ENCODE peak calls at places on chromosomes 12 and 14, in five cellular contexts. D is astrocyte, B is IMR-90, A is neural progenitor cell, L is fibroblast of lung. P is an unnamed sample.
A peak's percentile ranks its signal among the peaks of the same experiment; 100 is the strongest.

GRCh38 chr14:93799617-93800016 is 11.3 kb upstream of the PRIMA1 start:
- DNase-seq in L (no peak), A (no peak), B (no peak), D (no peak), P (no peak)

GRCh38 chr12:8773456-8773855 is 49.0 kb upstream of the A2ML1 start:
- DNase-seq in D (no peak), L (no peak), B (no peak), A (no peak), P (no peak)

GRCh38 chr14:65478596-65478995 is 66.1 kb downstream of the FUT8 start:
- DNase-seq in B (peak; percentile 10), A (peak; percentile 36), D (peak; percentile 91), L (peak; percentile 92), P (no peak)

GRCh38 chr12:21453312-21453852 is 15.9 kb downstream of the PYROXD1 start:
- DNase-seq in B (no peak), A (no peak), D (no peak), L (no peak), P (no peak)

GRCh38 chr14:76716285-76716684 is 45.0 kb upstream of the VASH1 start:
- DNase-seq in D (no peak), A (no peak), B (no peak), L (no peak), P (no peak)

GRCh38 chr12:109757671-109758265 is 44.1 kb downstream of the FAM222A start:
- DNase-seq in B (no peak), L (no peak), A (no peak), D (no peak), P (no peak)

GRCh38 chr14:64506751-64507150 is 2.2 kb downstream of the ZBTB1 start:
- DNase-seq in D (no peak), B (no peak), L (no peak), A (no peak), P (no peak)

GRCh38 chr12:12327802-12328201 is 22.2 kb downstream of the MANSC1 start:
- DNase-seq in A (peak; percentile 75), D (peak; percentile 45), L (peak; percentile 63), B (peak; percentile 73), P (peak; percentile 48)

GRCh38 chr12:2300886-2301285 is 248.1 kb downstream of the CACNA1C start:
- DNase-seq in A (no peak), D (no peak), L (no peak), B (no peak), P (no peak)

GRCh38 chr12:67433393-67434175 is 164.4 kb downstream of the CAND1 start:
- DNase-seq in B (peak; percentile 74), A (no peak), D (peak; percentile 60), L (peak; percentile 70), P (no peak)

DNA sequence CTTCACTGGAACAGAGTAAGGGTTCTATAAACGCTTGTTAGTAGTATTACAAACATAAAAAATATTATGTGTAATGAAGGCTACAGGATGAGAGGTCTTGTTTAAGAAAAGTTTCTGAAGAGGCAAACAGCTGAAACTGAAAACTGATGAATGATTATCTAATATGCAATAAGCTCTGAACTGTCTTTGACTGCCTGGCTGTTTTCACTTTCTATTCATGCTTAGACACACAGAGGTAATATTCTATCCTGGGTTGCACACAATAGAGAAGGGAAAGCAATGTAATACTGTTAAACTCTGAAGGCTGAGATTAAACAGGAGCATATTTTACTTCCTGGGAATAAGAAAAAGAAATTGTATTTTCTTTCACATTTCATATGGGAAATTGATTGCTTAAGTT is 251.3 kb downstream of the ALX1 start:
- DNase-seq in B (no peak), A (no peak), D (no peak), L (no peak), P (no peak)
- H2AFZ ChIP-seq in B (no peak overlapping the region), A (no peak overlapping the region), D (no peak overlapping the region), L (no peak overlapping the region), P (no peak overlapping the region)

GRCh38 chr12:62382526-62382925 is 84.1 kb upstream of the MON2 start:
- DNase-seq in D (no peak), A (no peak), L (no peak), B (no peak), P (no peak)
- H3K4me2 ChIP-seq in D (no peak overlapping the region), A (no peak overlapping the region), L (no peak overlapping the region), B (no peak overlapping the region), P (no peak overlapping the region)

GRCh38 chr12:54217309-54217661 is 28.5 kb upstream of the SMUG1 start:
- DNase-seq in A (no peak), D (no peak), B (no peak), L (no peak), P (no peak)

GRCh38 chr12:54217774-54218221 is 29.0 kb upstream of the SMUG1 start:
- DNase-seq in A (peak; percentile 86), B (no peak), D (no peak), L (no peak), P (no peak)

GRCh38 chr12:54215990-54216579 is 27.3 kb upstream of the SMUG1 start:
- DNase-seq in B (no peak), D (no peak), A (no peak), L (no peak), P (peak; percentile 35)

GRCh38 chr12:54214553-54215374 is 26.0 kb upstream of the SMUG1 start:
- DNase-seq in D (peak; percentile 59), L (peak; percentile 78), B (peak; percentile 85), A (peak; percentile 97), P (peak; percentile 93)

GRCh38 chr12:54216580-54217308 is 28.0 kb upstream of the SMUG1 start:
- DNase-seq in L (peak; percentile 69), A (peak; percentile 94), B (peak; percentile 75), D (peak; percentile 51), P (peak; percentile 92)
- H3K27me3 ChIP-seq in L (peaks cover 4% of the 10 kb centered on the region), A (peaks cover 77% of the 10 kb centered on the region), B (peaks cover 17% of the 10 kb centered on the region), D (peaks cover 16% of the 10 kb centered on the region), P (no peaks in the 10 kb centered on the region)

DNA sequence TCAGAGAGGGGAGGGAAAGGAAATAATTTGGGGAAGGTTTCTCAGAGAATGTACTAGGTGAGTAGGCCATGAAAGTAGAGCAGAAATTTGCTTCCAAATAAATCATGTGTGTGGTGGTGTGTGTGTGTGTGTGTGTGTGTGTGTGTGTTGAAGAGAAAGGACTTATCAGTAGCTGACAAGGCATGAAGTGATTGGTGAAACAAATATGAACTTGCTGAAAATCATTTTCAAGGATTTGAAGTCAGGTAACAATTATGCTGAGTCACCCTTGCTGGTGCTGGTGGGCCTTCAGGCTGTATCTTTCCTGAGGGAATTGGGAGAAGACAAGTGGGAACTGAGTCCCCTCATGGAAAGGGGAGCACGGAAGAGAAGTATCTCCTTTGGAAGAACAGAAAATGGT is 55.5 kb downstream of the HSD17B6 start:
- DNase-seq in A (no peak), L (peak; percentile 1), B (no peak), D (no peak), P (no peak)
- H2AFZ ChIP-seq in A (peak overlapping the region; percentile 65), L (no peak overlapping the region), B (no peak overlapping the region), D (no peak overlapping the region), P (no peak overlapping the region)

GRCh38 chr14:100246809-100247428 is 8.0 kb downstream of the YY1 start:
- DNase-seq in D (no peak), B (peak; percentile 47), L (peak; percentile 38), A (peak; percentile 69), P (no peak)
- H3K4me2 ChIP-seq in D (no peak overlapping the region), B (no peak overlapping the region), L (peak overlapping the region; percentile 32), A (no peak overlapping the region), P (no peak overlapping the region)

GRCh38 chr12:30484658-30485057 is 211.0 kb downstream of the IPO8 start:
- DNase-seq in B (no peak), A (no peak), D (no peak), L (no peak), P (no peak)
- H3K27me3 ChIP-seq in B (no peaks in the 10 kb centered on the region), A (no peaks in the 10 kb centered on the region), D (peaks cover 4% of the 10 kb centered on the region), L (no peaks in the 10 kb centered on the region), P (no peaks in the 10 kb centered on the region)

GRCh38 chr14:92586966-92587365 is 73.4 kb downstream of the RIN3 start:
- DNase-seq in D (no peak), L (no peak), A (no peak), B (no peak), P (no peak)
- H2AFZ ChIP-seq in D (no peak overlapping the region), L (no peak overlapping the region), A (no peak overlapping the region), B (no peak overlapping the region), P (no peak overlapping the region)

GRCh38 chr12:76299536-76300296 is 48.5 kb downstream of the BBS10 start:
- DNase-seq in D (no peak), L (no peak), B (no peak), A (peak; percentile 66), P (no peak)
- H3K4me2 ChIP-seq in D (peak overlapping the region; percentile 17), L (no peak overlapping the region), B (no peak overlapping the region), A (peak overlapping the region; percentile 68), P (no peak overlapping the region)

P was measured in DND-41.